ENCODE peak calls at places on chromosomes 12 and 14, in eight cellular contexts. K is lower lobe of right lung, U is NB4, Z is stomach, T is SK-N-SH, O is astrocyte of the spinal cord, A is AG09309, I is psoas muscle. V is an unnamed sample.

GRCh38 chr14:55062517-55063351 is 11.3 kb downstream of the MAPK1IP1L start:
- DNase-seq in A (no peak), Z (no peak), K (no peak), I (no peak), T (no peak), O (no peak), U (no peak), V (no peak)

GRCh38 chr12:104956870-104957301 is 1.2 kb downstream of the SLC41A2 start:
- DNase-seq in T (no peak), U (no peak), K (no peak), Z (no peak), O (no peak), I (no peak), A (no peak), V (no peak)

GRCh38 chr12:132237772-132238486 is 91.5 kb downstream of the GALNT9 start:
- DNase-seq in O (no peak), I (no peak), U (no peak), A (no peak), T (no peak), K (peak), Z (no peak), V (peak)

GRCh38 chr14:21063479-21063878 is 5.9 kb downstream of the RNASE8 start:
- DNase-seq in A (no peak), I (no peak), T (no peak), O (peak), K (no peak), Z (no peak), U (no peak), V (no peak)

GRCh38 chr14:39847852-39848251 is 415.6 kb upstream of the FBXO33 start:
- DNase-seq in K (no peak), I (no peak), T (no peak), Z (no peak), U (no peak), A (no peak), O (no peak), V (no peak)

GRCh38 chr12:119444462-119445044 is 110.0 kb downstream of the CCDC60 start:
- DNase-seq in A (no peak), U (peak), I (peak), K (peak), Z (peak), O (peak), T (peak), V (no peak)

GRCh38 chr14:54253195-54253947 is 143.4 kb upstream of the CDKN3 start:
- DNase-seq in A (peak), I (no peak), K (no peak), U (no peak), O (peak), T (no peak), Z (no peak), V (no peak)

GRCh38 chr12:76259071-76259470 is 89.1 kb downstream of the BBS10 start:
- DNase-seq in A (no peak), I (no peak), O (no peak), K (no peak), Z (no peak), T (no peak), U (no peak), V (no peak)

GRCh38 chr14:101986953-101987352 is 22.6 kb downstream of the DYNC1H1 start:
- DNase-seq in O (no peak), A (no peak), K (no peak), T (no peak), I (no peak), U (no peak), Z (no peak), V (no peak)

GRCh38 chr14:22333408-22334274 is 255.4 kb downstream of the DAD1 start:
- DNase-seq in T (no peak), I (no peak), K (no peak), U (peak), Z (peak), A (no peak), O (peak), V (no peak)

GRCh38 chr12:114311966-114312365 is 94.0 kb downstream of the TBX5 start:
- DNase-seq in K (no peak), I (no peak), U (no peak), T (no peak), Z (no peak), A (peak), O (peak), V (no peak)

GRCh38 chr12:113506867-113507266 is 35.2 kb upstream of the LHX5 start:
- DNase-seq in U (no peak), I (no peak), T (no peak), K (no peak), O (no peak), A (no peak), Z (no peak), V (no peak)

GRCh38 chr14:35331605-35332516 is 39.7 kb downstream of the PSMA6 start:
- DNase-seq in I (no peak), U (no peak), T (peak), Z (peak), O (peak), K (peak), A (no peak), V (no peak)

GRCh38 chr14:68621400-68622365 is 171.2 kb downstream of the ZFP36L1 start:
- DNase-seq in A (no peak), Z (no peak), O (peak), K (no peak), T (no peak), U (no peak), I (peak), V (no peak)

GRCh38 chr12:106898001-106898966 is 57.4 kb upstream of the TMEM263 start:
- DNase-seq in O (no peak), A (no peak), Z (no peak), K (no peak), U (no peak), T (no peak), I (no peak), V (no peak)

GRCh38 chr14:53845813-53846693 is 110.6 kb downstream of the BMP4 start:
- DNase-seq in O (no peak), I (no peak), U (no peak), T (no peak), K (no peak), A (no peak), Z (no peak), V (no peak)

GRCh38 chr12:15520083-15520482 is 197.8 kb downstream of the PTPRO start:
- DNase-seq in O (no peak), U (no peak), A (no peak), I (no peak), Z (no peak), K (no peak), T (no peak), V (no peak)

GRCh38 chr12:12668005-12668404 is 28.0 kb downstream of the GPR19 start:
- DNase-seq in U (no peak), A (no peak), T (no peak), I (no peak), O (no peak), Z (no peak), K (no peak), V (no peak)

GRCh38 chr12:7383157-7383556 is 60.8 kb downstream of the CD163L1 start:
- DNase-seq in U (no peak), A (no peak), Z (no peak), I (no peak), O (no peak), T (no peak), K (no peak), V (no peak)

GRCh38 chr12:120775862-120776552 is 50.4 kb downstream of the ACADS start:
- DNase-seq in Z (no peak), T (no peak), K (no peak), U (no peak), A (no peak), I (no peak), O (no peak), V (no peak)

GRCh38 chr14:81343166-81343565 is 57.0 kb downstream of the STON2 start:
- DNase-seq in K (no peak), Z (no peak), I (no peak), T (no peak), U (no peak), O (no peak), A (no peak), V (no peak)

GRCh38 chr12:100163416-100164152 is 20.9 kb upstream of the BLTP3B start:
- DNase-seq in I (peak), A (no peak), Z (peak), K (peak), U (peak), T (peak), O (peak), V (peak)
- TF ChIP-seq CTCF in I (peak), A (peak), Z (no peak), K (peak), U (peak), T (peak), O (no peak), V (peak)

GRCh38 chr14:73724696-73725095 is 10.5 kb upstream of the PNMA1 start:
- DNase-seq in Z (no peak), T (no peak), I (no peak), A (no peak), O (no peak), K (no peak), U (no peak), V (no peak)

GRCh38 chr14:73723799-73724621 is 9.8 kb upstream of the PNMA1 start:
- DNase-seq in I (peak), T (peak), U (peak), A (peak), O (peak), K (peak), Z (peak), V (peak)

GRCh38 chr14:73722581-73722980 is 8.4 kb upstream of the PNMA1 start:
- DNase-seq in K (no peak), A (no peak), O (no peak), T (no peak), I (no peak), Z (no peak), U (no peak), V (peak)

GRCh38 chr14:73725116-73726024 is 11.2 kb upstream of the PNMA1 start:
- DNase-seq in K (no peak), U (peak), O (peak), T (no peak), I (peak), Z (no peak), A (no peak), V (peak)

GRCh38 chr14:73723411-73723798 is 9.2 kb upstream of the PNMA1 start:
- DNase-seq in K (no peak), Z (no peak), I (no peak), O (peak), T (no peak), A (peak), U (no peak), V (no peak)
- H3K4me3 ChIP-seq in K (no peak), Z (no peak), I (peak), O (no peak), T (no peak), A (peak), U (no peak), V (peak)

GRCh38 chr14:45838597-45838996 is 585.6 kb upstream of the MIS18BP1 start:
- DNase-seq in T (no peak), I (no peak), U (peak), Z (no peak), K (no peak), A (no peak), O (peak), V (no peak)
- TF ChIP-seq CTCF in T (peak), I (no peak), U (no peak), Z (no peak), K (no peak), A (no peak), O (no peak), V (no peak)

GRCh38 chr12:109996483-109996853 is 300 bp upstream of the GIT2 start:
- DNase-seq in Z (no peak), U (no peak), T (no peak), I (no peak), K (no peak), O (no peak), A (no peak), V (no peak)
- H3K4me3 ChIP-seq in Z (peak), U (peak), T (peak), I (peak), K (peak), O (peak), A (peak), V (peak)

GRCh38 chr12:97854477-97854876 is 391.9 kb downstream of the RMST start:
- DNase-seq in I (no peak), T (no peak), U (no peak), Z (no peak), O (no peak), K (no peak), A (no peak), V (no peak)
- TF ChIP-seq CTCF in I (no peak), T (no peak), U (peak), Z (no peak), O (no peak), K (no peak), A (no peak), V (no peak)

GRCh38 chr12:4829161-4829792 is 80.4 kb upstream of the KCNA1 start:
- DNase-seq in I (no peak), T (no peak), U (peak), Z (no peak), O (no peak), K (no peak), A (no peak), V (no peak)
- H3K4me3 ChIP-seq in I (no peak), T (no peak), U (no peak), Z (no peak), O (no peak), K (no peak), A (no peak), V (no peak)

GRCh38 chr12:26524862-26525465 is 308.0 kb downstream of the ITPR2 start:
- DNase-seq in T (no peak), K (no peak), Z (no peak), O (peak), U (peak), A (no peak), I (no peak), V (no peak)

GRCh38 chr12:26528943-26529342 is 304.1 kb downstream of the ITPR2 start:
- DNase-seq in U (no peak), O (no peak), Z (no peak), K (no peak), T (no peak), I (no peak), A (no peak), V (no peak)

GRCh38 chr12:26523708-26524150 is 309.3 kb downstream of the ITPR2 start:
- DNase-seq in O (peak), U (peak), I (peak), T (peak), A (peak), K (peak), Z (peak), V (peak)

GRCh38 chr12:26530461-26530860 is 302.5 kb downstream of the ITPR2 start:
- DNase-seq in I (no peak), K (no peak), T (no peak), A (no peak), Z (no peak), O (peak), U (no peak), V (no peak)

DNA sequence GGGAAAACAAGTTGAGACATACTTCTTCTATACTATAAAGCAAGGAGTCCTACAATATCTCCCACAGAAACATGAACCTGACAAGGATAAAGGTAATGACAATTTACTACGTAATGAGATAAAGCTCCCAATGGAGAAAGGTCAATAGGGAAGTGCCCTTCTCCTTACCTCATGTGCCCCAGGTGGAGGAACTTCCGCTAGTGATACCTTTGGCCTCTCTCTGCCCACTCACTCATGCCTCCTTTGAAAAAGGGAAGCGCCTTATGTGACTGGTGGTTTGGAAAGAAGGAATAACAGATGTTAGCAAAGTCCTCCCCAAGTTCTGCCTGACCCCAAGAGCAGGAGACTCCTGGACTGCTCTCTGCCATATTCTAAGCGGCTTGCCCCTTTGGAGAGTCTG is 305.3 kb downstream of the ITPR2 start:
- DNase-seq in K (no peak), Z (no peak), I (no peak), A (no peak), U (no peak), O (no peak), T (no peak), V (no peak)
- TF ChIP-seq CTCF in K (no peak), Z (no peak), I (no peak), A (no peak), U (no peak), O (no peak), T (no peak), V (no peak)